ENCODE peak calls at places on chromosomes 2 and 18, in seven cellular contexts. F is activated gamma-delta T cell treated with Interleukin-2 at 50 U/mL for 16 hours, V is HT1080, K is NCI-H2029 treated with DMSO at 0.1 percent for 48 hours, R is HFF-Myc, I is nucleus accumbens, C is HepG2. Y is an unnamed sample.

GRCh38 chr2:8926356-8926755 is 77.1 kb downstream of the MBOAT2 start:
- DNase-seq in F (no peak), V (no peak), K (no peak), R (no peak), I (peak), C (peak), Y (no peak)

GRCh38 chr2:19861771-19862170 is 40.0 kb downstream of the TTC32 start:
- DNase-seq in F (no peak), V (peak), K (no peak), R (no peak), I (no peak), C (no peak), Y (no peak)

GRCh38 chr18:35851286-35851967 is 121.1 kb upstream of the RMP24 start:
- DNase-seq in F (no peak), V (no peak), K (no peak), R (no peak), I (peak), C (no peak), Y (no peak)

GRCh38 chr18:4068552-4069158 is 386.5 kb downstream of the DLGAP1 start:
- DNase-seq in F (peak), V (peak), K (peak), R (peak), I (no peak), C (peak), Y (peak)

GRCh38 chr2:237600205-237600846 is 9.8 kb upstream of the RAB17 start:
- DNase-seq in F (no peak), V (no peak), K (no peak), R (no peak), I (no peak), C (peak), Y (no peak)

GRCh38 chr2:239459056-239459455 is 58.2 kb upstream of the HDAC4 start:
- DNase-seq in F (no peak), V (no peak), K (no peak), R (no peak), I (no peak), C (no peak), Y (no peak)

GRCh38 chr2:46032996-46033395 is 264.2 kb upstream of the EPAS1 start:
- DNase-seq in F (no peak), V (peak), K (no peak), R (no peak), I (no peak), C (peak), Y (no peak)

GRCh38 chr2:239392688-239393400 is 8.0 kb downstream of the HDAC4 start:
- DNase-seq in F (no peak), V (no peak), K (no peak), R (no peak), I (no peak), C (no peak), Y (no peak)

GRCh38 chr2:120134263-120134662 is 88.9 kb downstream of the TMEM185B start:
- DNase-seq in F (no peak), V (peak), K (no peak), R (peak), I (no peak), C (peak), Y (no peak)

Y was measured in GM19239.